ENCODE peak calls at places on chromosomes 6 and 20, in four cellular contexts. One of them, this sample, is unnamed.

GRCh38 chr6:131107166-131107565 is 28.1 kb upstream of the AKAP7 start:
- DNase-seq in HepG2: peak
- DNase-seq in K562: no peak
- DNase-seq in WTC11: no peak
- DNase-seq in this sample: no peak

GRCh38 chr6:18595774-18596528 is 208.8 kb downstream of the RNF144B start:
- DNase-seq in WTC11: peak
- DNase-seq in HepG2: peak
- DNase-seq in K562: peak
- DNase-seq in this sample: peak

GRCh38 chr6:63493557-63493956 is 78.7 kb upstream of the LOC128125822 start:
- DNase-seq in HepG2: no peak
- DNase-seq in K562: no peak
- DNase-seq in WTC11: no peak
- DNase-seq in this sample: no peak

GRCh38 chr6:29818892-29819291 is 8.7 kb upstream of the HLA-G start:
- DNase-seq in WTC11: no peak
- DNase-seq in HepG2: no peak
- DNase-seq in K562: no peak
- DNase-seq in this sample: no peak

GRCh38 chr20:56368351-56369134 is 9.8 kb downstream of the FAM210B start:
- DNase-seq in K562: no peak
- DNase-seq in WTC11: no peak
- DNase-seq in HepG2: no peak
- DNase-seq in this sample: no peak

GRCh38 chr6:110660066-110660655 is 155.1 kb downstream of the CDK19 start:
- DNase-seq in K562: no peak
- DNase-seq in HepG2: no peak
- DNase-seq in WTC11: no peak
- DNase-seq in this sample: no peak

GRCh38 chr20:32709528-32710121 is 33.6 kb downstream of the COMMD7 start:
- DNase-seq in K562: no peak
- DNase-seq in WTC11: no peak
- DNase-seq in HepG2: peak
- DNase-seq in this sample: peak

GRCh38 chr6:35080016-35080680 is 61.0 kb downstream of the TCP11 start:
- DNase-seq in HepG2: no peak
- DNase-seq in K562: no peak
- DNase-seq in WTC11: peak
- DNase-seq in this sample: no peak

GRCh38 chr6:123062645-123063044 is 66.6 kb downstream of the CLVS2 start:
- DNase-seq in WTC11: no peak
- DNase-seq in K562: no peak
- DNase-seq in HepG2: no peak
- DNase-seq in this sample: no peak

GRCh38 chr20:29443819-29444218 is 1813.6 kb upstream of the DEFB115 start:
- DNase-seq in HepG2: no peak
- DNase-seq in WTC11: no peak
- DNase-seq in K562: no peak
- DNase-seq in this sample: no peak

GRCh38 chr6:30759575-30760239 is 15.4 kb upstream of the IER3 start:
- DNase-seq in WTC11: no peak
- DNase-seq in HepG2: peak
- DNase-seq in K562: no peak
- DNase-seq in this sample: no peak

GRCh38 chr6:35776364-35777215 is at the start of gene CLPSL2:
- DNase-seq in K562: peak
- DNase-seq in HepG2: no peak
- DNase-seq in WTC11: peak
- DNase-seq in this sample: peak

DNA sequence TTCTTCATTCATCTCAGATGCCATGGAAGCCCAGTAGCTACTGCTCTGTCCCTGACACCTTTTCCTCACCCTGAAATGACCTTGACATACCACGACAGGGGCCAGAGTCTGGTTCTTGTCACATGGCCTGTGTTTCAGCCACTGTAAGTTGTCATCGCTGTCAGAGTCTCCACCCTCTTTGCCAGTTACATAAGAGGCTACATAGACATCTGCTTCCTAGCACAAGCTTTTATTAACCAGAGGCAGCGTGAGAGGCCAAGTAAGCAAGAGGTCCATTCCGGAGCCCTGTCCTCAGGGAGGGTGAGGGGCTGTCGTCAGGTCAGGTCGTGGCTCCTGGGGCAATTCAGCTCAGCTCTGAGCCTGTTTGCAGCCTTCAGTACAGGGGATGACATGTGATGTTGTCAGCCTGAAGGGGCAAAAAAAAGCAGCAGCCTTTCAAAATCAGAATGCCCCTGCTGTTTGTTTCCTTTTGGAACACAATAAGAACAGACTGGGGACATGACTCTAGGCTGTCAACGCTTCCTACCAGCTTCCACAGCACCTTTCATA is 146.3 kb downstream of the MTFR2 start:
- DNase-seq in WTC11: peak
- DNase-seq in K562: no peak
- DNase-seq in HepG2: peak
- DNase-seq in this sample: peak
- TF ChIP-seq FOXJ3 in WTC11: no peak
- TF ChIP-seq FOXJ3 in K562: no peak
- TF ChIP-seq FOXJ3 in HepG2: no peak
- TF ChIP-seq FOXJ3 in this sample: peak

GRCh38 chr20:46652699-46653098 is 1.4 kb upstream of the SLC13A3 start:
- DNase-seq in WTC11: no peak
- DNase-seq in HepG2: no peak
- DNase-seq in K562: no peak
- DNase-seq in this sample: no peak
- TF ChIP-seq FOXJ3 in WTC11: no peak
- TF ChIP-seq FOXJ3 in HepG2: no peak
- TF ChIP-seq FOXJ3 in K562: no peak
- TF ChIP-seq FOXJ3 in this sample: no peak

DNA sequence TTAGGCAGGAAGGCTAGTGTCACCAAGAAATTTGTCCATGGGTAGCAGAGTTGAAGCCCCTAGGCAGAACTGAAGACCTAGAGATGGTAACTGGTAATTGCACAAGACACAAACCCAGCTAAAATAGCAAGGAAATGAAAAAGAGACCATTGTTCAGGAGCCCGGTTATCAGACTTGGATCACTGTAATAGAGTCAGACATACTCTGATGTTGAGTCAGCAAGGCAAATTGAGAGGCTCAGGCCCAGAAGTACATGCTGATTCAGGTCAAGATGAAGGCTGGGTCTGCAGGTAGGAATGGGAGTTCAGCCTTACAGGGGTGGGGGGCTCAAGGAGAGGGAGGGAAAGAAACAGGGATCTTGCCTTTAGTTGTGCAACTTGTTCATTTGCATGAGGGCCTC is 6.5 kb upstream of the TMEM242 start:
- DNase-seq in HepG2: peak
- DNase-seq in WTC11: no peak
- DNase-seq in K562: no peak
- DNase-seq in this sample: no peak
- TF ChIP-seq FOXJ3 in HepG2: no peak
- TF ChIP-seq FOXJ3 in WTC11: no peak
- TF ChIP-seq FOXJ3 in K562: no peak
- TF ChIP-seq FOXJ3 in this sample: no peak

GRCh38 chr6:125117818-125118217 is 35.8 kb upstream of the TPD52L1 start:
- DNase-seq in K562: no peak
- DNase-seq in HepG2: no peak
- DNase-seq in WTC11: no peak
- DNase-seq in this sample: no peak
- TF ChIP-seq FOXJ3 in K562: no peak
- TF ChIP-seq FOXJ3 in HepG2: no peak
- TF ChIP-seq FOXJ3 in WTC11: no peak
- TF ChIP-seq FOXJ3 in this sample: no peak

DNA sequence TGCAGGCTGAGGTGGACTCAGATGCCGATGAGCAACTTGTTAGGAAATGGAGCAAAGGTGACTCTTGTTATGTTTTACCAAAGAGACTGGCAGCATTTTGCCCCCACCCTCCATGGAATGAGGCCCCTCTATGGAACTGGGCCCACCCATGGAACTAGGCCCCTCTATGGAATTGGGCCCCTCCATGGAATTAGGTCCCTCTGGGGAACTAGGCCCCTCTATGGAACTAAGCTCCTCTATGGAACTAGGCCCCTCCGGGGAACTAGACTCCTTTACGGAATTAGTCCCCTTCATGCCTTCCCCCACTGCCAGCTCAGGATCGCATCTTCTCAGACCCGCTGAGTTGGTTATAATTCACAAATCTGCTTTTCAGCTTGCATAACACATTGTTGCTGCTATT is 144.9 kb downstream of the THBS2 start:
- DNase-seq in HepG2: no peak
- DNase-seq in K562: no peak
- DNase-seq in WTC11: no peak
- DNase-seq in this sample: no peak
- TF ChIP-seq FOXJ3 in HepG2: no peak
- TF ChIP-seq FOXJ3 in K562: no peak
- TF ChIP-seq FOXJ3 in WTC11: no peak
- TF ChIP-seq FOXJ3 in this sample: no peak

GRCh38 chr6:157597461-157598312 is 216.7 kb downstream of the ZDHHC14 start:
- DNase-seq in HepG2: peak
- DNase-seq in K562: peak
- DNase-seq in WTC11: peak
- DNase-seq in this sample: peak
- TF ChIP-seq FOXJ3 in HepG2: no peak
- TF ChIP-seq FOXJ3 in K562: no peak
- TF ChIP-seq FOXJ3 in WTC11: no peak
- TF ChIP-seq FOXJ3 in this sample: no peak

GRCh38 chr20:57627972-57628650 is 7.9 kb upstream of the ZBP1 start:
- DNase-seq in K562: no peak
- DNase-seq in HepG2: no peak
- DNase-seq in WTC11: no peak
- DNase-seq in this sample: no peak

GRCh38 chr20:57632286-57632685 is 12.1 kb upstream of the ZBP1 start:
- DNase-seq in K562: no peak
- DNase-seq in HepG2: no peak
- DNase-seq in WTC11: no peak
- DNase-seq in this sample: no peak

GRCh38 chr20:57627339-57627738 is 7.1 kb upstream of the ZBP1 start:
- DNase-seq in K562: no peak
- DNase-seq in WTC11: no peak
- DNase-seq in HepG2: no peak
- DNase-seq in this sample: no peak

GRCh38 chr20:57633945-57634491 is 13.8 kb upstream of the ZBP1 start:
- DNase-seq in HepG2: no peak
- DNase-seq in WTC11: no peak
- DNase-seq in K562: no peak
- DNase-seq in this sample: no peak

DNA sequence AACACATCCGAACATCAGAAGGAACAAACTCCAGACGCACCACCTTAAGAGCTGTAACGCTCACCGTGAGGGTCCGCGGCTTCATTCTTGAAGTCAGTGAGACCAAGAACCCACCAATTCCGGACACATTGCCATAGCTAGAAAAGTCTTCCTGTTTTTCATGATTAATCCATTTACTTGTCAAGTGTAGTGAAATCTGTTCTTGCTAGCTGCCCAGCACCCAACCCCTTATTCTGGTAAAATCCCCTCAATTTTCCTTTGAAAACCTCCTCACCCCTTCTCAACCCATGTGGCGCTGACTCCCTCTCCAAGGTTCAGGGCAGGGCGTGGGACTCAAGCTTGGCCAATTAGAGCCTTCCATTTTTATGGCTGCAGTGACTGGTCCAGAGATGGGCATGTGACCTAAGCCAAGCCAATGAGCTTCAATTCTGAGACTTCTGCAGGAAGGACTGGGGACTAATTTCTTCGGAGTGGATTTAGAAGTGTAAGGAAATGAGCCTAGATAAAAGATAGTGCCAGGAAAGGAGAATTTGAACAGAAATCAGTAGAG is 9.8 kb upstream of the ZBP1 start:
- DNase-seq in HepG2: no peak
- DNase-seq in WTC11: no peak
- DNase-seq in K562: no peak
- DNase-seq in this sample: no peak
- TF ChIP-seq FOXJ3 in HepG2: no peak
- TF ChIP-seq FOXJ3 in WTC11: no peak
- TF ChIP-seq FOXJ3 in K562: no peak
- TF ChIP-seq FOXJ3 in this sample: no peak

GRCh38 chr20:38109025-38109541 is 56.0 kb downstream of the TGM2 start:
- DNase-seq in HepG2: no peak
- DNase-seq in WTC11: no peak
- DNase-seq in K562: no peak
- DNase-seq in this sample: peak

GRCh38 chr20:38106461-38106860 is 58.6 kb downstream of the TGM2 start:
- DNase-seq in K562: no peak
- DNase-seq in HepG2: no peak
- DNase-seq in WTC11: no peak
- DNase-seq in this sample: no peak

GRCh38 chr20:38110525-38111178 is 54.4 kb downstream of the TGM2 start:
- DNase-seq in HepG2: no peak
- DNase-seq in WTC11: no peak
- DNase-seq in K562: no peak
- DNase-seq in this sample: no peak

GRCh38 chr20:38109657-38110524 is 55.2 kb downstream of the TGM2 start:
- DNase-seq in K562: no peak
- DNase-seq in HepG2: peak
- DNase-seq in WTC11: no peak
- DNase-seq in this sample: no peak

DNA sequence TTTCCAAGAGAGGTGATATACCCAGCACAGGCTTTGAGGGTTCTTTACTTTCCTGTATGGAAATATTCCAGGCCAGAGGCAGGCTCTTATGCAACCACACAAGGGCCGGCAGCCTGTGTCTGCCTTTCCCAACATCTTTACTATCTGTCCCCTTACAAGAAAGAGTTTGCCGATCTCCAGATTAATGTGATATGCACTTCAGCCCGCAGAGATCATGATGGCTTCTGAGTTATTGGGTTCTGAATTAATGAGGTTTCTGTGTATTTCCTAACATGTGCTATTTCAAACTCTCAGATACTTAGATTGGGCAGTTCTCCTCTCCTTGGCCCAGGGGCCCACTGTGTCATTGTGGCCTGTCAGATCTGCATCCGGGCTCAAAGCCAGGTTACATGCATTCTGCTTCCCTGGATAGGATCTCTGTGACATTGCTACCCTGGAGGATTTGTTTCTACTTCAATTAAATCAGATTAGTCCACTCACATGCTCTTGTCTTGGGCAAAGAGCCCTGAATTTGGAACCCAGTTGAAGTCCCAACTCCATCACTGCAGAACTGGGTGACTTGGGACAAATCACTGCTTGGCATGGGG is 56.5 kb downstream of the TGM2 start:
- DNase-seq in HepG2: no peak
- DNase-seq in K562: no peak
- DNase-seq in WTC11: no peak
- DNase-seq in this sample: peak
- TF ChIP-seq FOXJ3 in HepG2: no peak
- TF ChIP-seq FOXJ3 in K562: no peak
- TF ChIP-seq FOXJ3 in WTC11: no peak
- TF ChIP-seq FOXJ3 in this sample: no peak

GRCh38 chr20:12203399-12203798 is 285.7 kb downstream of the BTBD3 start:
- DNase-seq in WTC11: no peak
- DNase-seq in HepG2: no peak
- DNase-seq in K562: no peak
- DNase-seq in this sample: no peak
- TF ChIP-seq FOXJ3 in WTC11: no peak
- TF ChIP-seq FOXJ3 in HepG2: no peak
- TF ChIP-seq FOXJ3 in K562: no peak
- TF ChIP-seq FOXJ3 in this sample: no peak

This sample was measured in SK-N-SH.